ENCODE peak calls at places on chromosomes 2 and 18, in nine cellular contexts. K is AG09319, N is cardiac muscle cell, M is cardiac fibroblast, Z is GM23338, B is GM10248, Q is A549, O is progenitor cell of endocrine pancreas, L is IMR-90. E is an unnamed sample.

GRCh38 chr2:30847329-30847728 is 40.1 kb upstream of the CAPN13 start:
- DNase-seq in O (no peak), N (no peak), M (no peak), Z (no peak), B (no peak), K (no peak), Q (no peak), L (no peak), E (no peak)

GRCh38 chr2:186460465-186460864 is 25.6 kb upstream of the ZC3H15 start:
- DNase-seq in O (no peak), Z (peak; percentile 53), N (peak; percentile 3), Q (peak; percentile 26), K (no peak), M (peak; percentile 46), L (peak; percentile 32), B (no peak), E (no peak)

GRCh38 chr18:21110667-21111350 is 804 bp downstream of the ROCK1 start:
- DNase-seq in K (no peak), Z (peak; percentile 63), N (peak; percentile 52), L (peak; percentile 46), Q (peak; percentile 19), O (peak; percentile 20), B (peak; percentile 38), M (peak; percentile 53), E (no peak)

GRCh38 chr2:9556121-9556869 is 665 bp upstream of the ADAM17 start:
- DNase-seq in O (no peak), Q (no peak), M (peak; percentile 47), B (no peak), K (no peak), N (no peak), L (peak; percentile 22), Z (no peak), E (no peak)

GRCh38 chr2:163657257-163657656 is 78.6 kb downstream of the FIGN start:
- DNase-seq in Z (no peak), L (peak; percentile 62), B (no peak), O (no peak), Q (no peak), N (no peak), M (peak; percentile 82), K (no peak), E (no peak)

GRCh38 chr2:43241558-43241957 is 15.2 kb upstream of the ZFP36L2 start:
- DNase-seq in M (no peak), N (no peak), K (no peak), Q (no peak), Z (peak; percentile 50), O (no peak), B (no peak), L (no peak), E (no peak)

GRCh38 chr2:238494573-238494961 is 67.8 kb downstream of the ASB1 start:
- DNase-seq in B (no peak), Z (no peak), Q (no peak), N (no peak), K (no peak), M (no peak), O (no peak), L (no peak), E (no peak)

GRCh38 chr2:119682578-119682977 is 3.6 kb downstream of the TMEM177 start:
- DNase-seq in Q (no peak), O (no peak), M (no peak), N (no peak), L (no peak), B (no peak), K (no peak), Z (no peak), E (no peak)

GRCh38 chr18:31901063-31901462 is 41.9 kb downstream of the TRAPPC8 start:
- DNase-seq in L (no peak), Q (no peak), K (no peak), N (no peak), M (no peak), Z (no peak), B (no peak), O (no peak), E (no peak)

DNA sequence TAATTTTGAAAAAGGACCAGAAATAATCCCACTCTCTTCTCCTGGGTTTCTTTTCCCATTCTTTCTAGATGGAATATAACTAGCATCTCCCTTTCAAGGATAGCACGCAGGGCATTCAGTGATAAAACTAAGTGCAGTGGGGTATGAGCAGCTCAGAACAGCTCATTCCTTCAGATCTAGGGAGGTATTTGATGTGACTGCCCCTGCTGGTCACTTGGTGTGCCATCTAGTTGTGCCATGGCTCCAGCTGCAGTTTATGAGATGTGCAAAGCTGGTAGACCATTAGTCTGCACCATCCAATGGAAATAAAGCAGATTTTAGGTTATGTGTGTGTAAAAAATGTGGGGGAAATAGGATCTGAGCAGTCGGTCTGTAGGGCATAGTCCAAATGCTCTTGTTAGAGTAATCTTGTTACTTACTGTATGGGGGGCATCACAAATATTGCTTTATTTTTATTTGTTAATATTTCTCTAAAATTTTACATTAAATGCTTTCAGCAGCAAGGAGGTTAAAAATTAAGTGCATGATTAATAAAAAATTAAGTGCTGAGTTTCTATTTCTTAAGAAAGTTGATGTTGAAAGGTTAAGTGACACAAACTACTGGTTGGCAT is 38.9 kb downstream of the CTAGE1 start:
- DNase-seq in K (no peak), Z (peak; percentile 69), N (peak; percentile 60), M (peak; percentile 51), Q (peak; percentile 56), L (peak; percentile 30), O (no peak), B (no peak), E (peak; percentile 7)
- TF ChIP-seq CTCF in K (peak; percentile 35), Z (peak; percentile 66), N (peak; percentile 43), M (peak; percentile 53), Q (peak; percentile 25), L (peak; percentile 37), O (peak; percentile 59), B (no peak), E (peak; percentile 58)

DNA sequence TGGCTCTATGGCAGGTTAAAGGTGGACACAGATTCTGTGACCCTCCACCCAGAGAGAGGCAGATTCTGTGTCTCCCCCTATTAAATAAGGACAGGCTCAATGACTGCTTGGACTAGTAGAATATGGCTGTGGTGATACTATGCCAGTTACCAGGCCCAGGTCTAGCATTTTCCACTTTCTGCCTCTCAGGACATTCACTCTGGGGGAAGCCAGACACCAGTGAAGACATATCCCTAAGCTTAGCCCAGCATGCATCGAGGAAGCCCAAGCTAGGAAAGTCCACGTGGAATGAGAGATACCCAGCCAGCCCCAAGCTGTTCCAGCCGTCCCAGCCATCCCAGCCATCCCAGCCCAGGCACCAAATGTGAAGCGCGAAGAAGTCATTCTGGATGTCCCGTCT is 40.3 kb downstream of the ST6GAL2 start:
- DNase-seq in O (no peak), B (no peak), N (no peak), K (no peak), Q (no peak), M (no peak), L (no peak), Z (no peak), E (no peak)
- TF ChIP-seq CTCF in O (no peak), B (no peak), N (no peak), K (no peak), Q (no peak), M (no peak), L (no peak), Z (no peak), E (no peak)

GRCh38 chr2:86079981-86080911 is 25.4 kb downstream of the POLR1A start:
- DNase-seq in L (peak; percentile 67), Z (peak; percentile 82), K (no peak), M (peak; percentile 74), O (peak; percentile 60), Q (peak; percentile 82), B (peak; percentile 75), N (peak; percentile 81), E (peak; percentile 85)

GRCh38 chr2:86074811-86075210 is 30.9 kb downstream of the POLR1A start:
- DNase-seq in Z (no peak), K (no peak), N (no peak), B (no peak), Q (no peak), L (no peak), M (no peak), O (no peak), E (no peak)

GRCh38 chr2:86082768-86083167 is 22.9 kb downstream of the POLR1A start:
- DNase-seq in Z (no peak), O (no peak), M (no peak), N (no peak), Q (no peak), B (no peak), K (no peak), L (no peak), E (no peak)

GRCh38 chr2:86081724-86082123 is 24.0 kb downstream of the POLR1A start:
- DNase-seq in Q (no peak), L (no peak), N (no peak), O (no peak), Z (no peak), B (no peak), M (no peak), K (no peak), E (no peak)

GRCh38 chr2:86078801-86079545 is 26.7 kb downstream of the POLR1A start:
- DNase-seq in L (peak; percentile 47), O (no peak), Z (no peak), N (peak; percentile 43), B (no peak), M (peak; percentile 55), Q (peak; percentile 69), K (no peak), E (no peak)
- TF ChIP-seq CTCF in L (peak; percentile 69), O (peak; percentile 50), Z (no peak), N (peak; percentile 72), B (peak; percentile 71), M (peak; percentile 66), Q (peak; percentile 92), K (peak; percentile 77), E (peak; percentile 54)

GRCh38 chr18:49464718-49465598 is 4.5 kb upstream of the DYM start:
- DNase-seq in L (peak; percentile 28), O (no peak), B (no peak), K (no peak), Z (peak; percentile 89), M (peak; percentile 43), N (peak; percentile 45), Q (peak; percentile 20), E (no peak)
- TF ChIP-seq CTCF in L (no peak), O (no peak), B (no peak), K (no peak), Z (no peak), M (no peak), N (no peak), Q (no peak), E (no peak)

GRCh38 chr2:29212009-29212408 is 96.8 kb downstream of the CLIP4 start:
- DNase-seq in Z (no peak), B (no peak), N (peak; percentile 6), M (no peak), O (no peak), Q (no peak), L (no peak), K (no peak), E (no peak)
- TF ChIP-seq CTCF in Z (peak; percentile 17), B (no peak), N (no peak), M (peak; percentile 4), O (peak; percentile 33), Q (no peak), L (no peak), K (peak; percentile 35), E (peak; percentile 37)